ENCODE peak calls at places on chromosomes 16 and 17, in seven cellular contexts. One of them, this sample, is unnamed.

GRCh38 chr16:86244936-86245335 is 265.4 kb upstream of the FOXF1 start:
- DNase-seq in trophoblast cell: no peak
- DNase-seq in H9: no peak
- DNase-seq in H1: peak; percentile 23
- DNase-seq in IMR-90: no peak
- DNase-seq in mesenchymal stem cell: no peak
- DNase-seq in neuronal stem cell: no peak
- DNase-seq in this sample: no peak

GRCh38 chr17:78495634-78496033 is 81.6 kb downstream of the DNAH17 start:
- DNase-seq in mesenchymal stem cell: no peak
- DNase-seq in trophoblast cell: no peak
- DNase-seq in H9: no peak
- DNase-seq in IMR-90: no peak
- DNase-seq in neuronal stem cell: no peak
- DNase-seq in H1: no peak
- DNase-seq in this sample: no peak

GRCh38 chr17:19728114-19728495 is 11.7 kb upstream of the SLC47A2 start:
- DNase-seq in H1: no peak
- DNase-seq in IMR-90: peak; percentile 63
- DNase-seq in H9: no peak
- DNase-seq in trophoblast cell: no peak
- DNase-seq in mesenchymal stem cell: peak; percentile 89
- DNase-seq in neuronal stem cell: no peak
- DNase-seq in this sample: no peak

GRCh38 chr16:13421726-13422125 is 498.2 kb upstream of the ERCC4 start:
- DNase-seq in H1: no peak
- DNase-seq in trophoblast cell: no peak
- DNase-seq in neuronal stem cell: no peak
- DNase-seq in IMR-90: no peak
- DNase-seq in mesenchymal stem cell: peak; percentile 3
- DNase-seq in H9: no peak
- DNase-seq in this sample: peak; percentile 83

GRCh38 chr16:76956394-76956793 is 234.6 kb upstream of the MON1B start:
- DNase-seq in neuronal stem cell: no peak
- DNase-seq in H1: no peak
- DNase-seq in H9: no peak
- DNase-seq in trophoblast cell: no peak
- DNase-seq in IMR-90: no peak
- DNase-seq in mesenchymal stem cell: no peak
- DNase-seq in this sample: peak; percentile 53

GRCh38 chr17:69669441-69670178 is 255.1 kb downstream of the MAP2K6 start:
- DNase-seq in H9: no peak
- DNase-seq in mesenchymal stem cell: no peak
- DNase-seq in trophoblast cell: no peak
- DNase-seq in neuronal stem cell: no peak
- DNase-seq in H1: no peak
- DNase-seq in IMR-90: peak; percentile 65
- DNase-seq in this sample: no peak

GRCh38 chr17:60091908-60092331 is 13.2 kb upstream of the HEATR6 start:
- DNase-seq in H9: no peak
- DNase-seq in IMR-90: peak; percentile 86
- DNase-seq in H1: no peak
- DNase-seq in mesenchymal stem cell: peak; percentile 75
- DNase-seq in trophoblast cell: no peak
- DNase-seq in neuronal stem cell: no peak
- DNase-seq in this sample: no peak

GRCh38 chr16:70746708-70747424 is 54.1 kb downstream of the VAC14 start:
- DNase-seq in H1: no peak
- DNase-seq in neuronal stem cell: no peak
- DNase-seq in trophoblast cell: peak; percentile 93
- DNase-seq in H9: no peak
- DNase-seq in IMR-90: peak; percentile 96
- DNase-seq in mesenchymal stem cell: peak; percentile 93
- DNase-seq in this sample: no peak

GRCh38 chr17:3447625-3448024 is 14.0 kb upstream of the OR1E2 start:
- DNase-seq in trophoblast cell: no peak
- DNase-seq in H9: peak; percentile 74
- DNase-seq in IMR-90: no peak
- DNase-seq in mesenchymal stem cell: no peak
- DNase-seq in H1: no peak
- DNase-seq in neuronal stem cell: peak; percentile 5
- DNase-seq in this sample: peak; percentile 85

GRCh38 chr16:76428858-76429257 is 151.7 kb downstream of the CNTNAP4 start:
- DNase-seq in trophoblast cell: no peak
- DNase-seq in H9: no peak
- DNase-seq in mesenchymal stem cell: peak; percentile 38
- DNase-seq in IMR-90: no peak
- DNase-seq in neuronal stem cell: no peak
- DNase-seq in H1: no peak
- DNase-seq in this sample: no peak

GRCh38 chr17:43456661-43457361 is 27.0 kb upstream of the DHX8 start:
- DNase-seq in H1: no peak
- DNase-seq in mesenchymal stem cell: peak; percentile 36
- DNase-seq in H9: no peak
- DNase-seq in IMR-90: peak; percentile 44
- DNase-seq in neuronal stem cell: no peak
- DNase-seq in trophoblast cell: no peak
- DNase-seq in this sample: no peak

GRCh38 chr16:8928467-8928957 is 35.2 kb downstream of the USP7 start:
- DNase-seq in mesenchymal stem cell: peak; percentile 52
- DNase-seq in trophoblast cell: no peak
- DNase-seq in H1: no peak
- DNase-seq in H9: no peak
- DNase-seq in IMR-90: peak; percentile 60
- DNase-seq in neuronal stem cell: no peak
- DNase-seq in this sample: no peak

GRCh38 chr16:1458977-1459341 is 14.6 kb upstream of the CCDC154 start:
- DNase-seq in IMR-90: no peak
- DNase-seq in mesenchymal stem cell: no peak
- DNase-seq in H9: no peak
- DNase-seq in H1: peak; percentile 17
- DNase-seq in neuronal stem cell: no peak
- DNase-seq in trophoblast cell: no peak
- DNase-seq in this sample: no peak
- H2BK5ac ChIP-seq in IMR-90: no peak overlapping the region
- H2BK5ac ChIP-seq in mesenchymal stem cell: no peak overlapping the region
- H2BK5ac ChIP-seq in H9: no peak overlapping the region
- H2BK5ac ChIP-seq in H1: no peak overlapping the region
- H2BK5ac ChIP-seq in neuronal stem cell: no peak overlapping the region
- H2BK5ac ChIP-seq in trophoblast cell: no peak overlapping the region
- H2BK5ac ChIP-seq in this sample: no peak overlapping the region

DNA sequence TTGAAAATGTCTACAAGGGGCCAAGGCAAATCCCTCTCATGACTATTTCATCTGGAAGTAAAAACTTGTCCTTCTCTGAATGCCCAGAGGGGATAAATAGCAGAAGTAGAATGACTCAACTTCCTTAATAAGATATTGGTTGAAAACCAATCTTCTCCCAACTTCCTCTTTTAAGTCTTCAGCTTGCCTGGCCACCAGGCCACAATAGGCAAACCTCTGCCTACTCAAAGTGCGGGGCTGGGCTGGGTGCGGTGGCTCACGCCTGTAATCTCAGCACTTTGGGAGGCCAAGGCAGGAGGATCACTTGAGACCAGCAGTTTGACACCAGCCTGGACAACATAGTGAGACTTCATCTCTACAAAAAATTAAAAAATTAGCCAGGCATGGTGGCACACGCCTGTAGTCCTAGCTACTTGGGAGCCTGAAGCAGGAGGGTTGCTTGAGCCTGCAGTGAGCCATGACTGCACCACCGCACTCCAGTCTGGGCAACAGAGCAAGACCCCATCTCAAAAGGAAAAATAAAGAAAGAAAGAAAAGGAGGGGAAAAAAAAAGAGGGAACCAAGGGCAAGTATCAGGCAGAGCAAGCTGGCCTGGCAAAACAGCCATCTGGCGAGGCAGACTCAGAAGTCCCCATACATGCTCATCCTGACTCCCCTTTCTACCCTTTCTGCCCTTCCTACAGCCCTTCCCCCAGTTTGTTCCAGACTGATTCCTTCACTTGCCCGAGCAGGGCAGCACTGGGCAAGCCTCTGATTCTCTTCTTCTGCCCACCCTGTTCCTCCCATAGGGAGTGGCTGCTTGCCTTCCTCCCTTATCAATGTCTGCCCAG is 20.6 kb downstream of the MAP3K14 start:
- DNase-seq in mesenchymal stem cell: peak; percentile 39
- DNase-seq in neuronal stem cell: no peak
- DNase-seq in H9: no peak
- DNase-seq in IMR-90: peak; percentile 62
- DNase-seq in H1: no peak
- DNase-seq in trophoblast cell: no peak
- DNase-seq in this sample: no peak
- H2BK5ac ChIP-seq in mesenchymal stem cell: no peak overlapping the region
- H2BK5ac ChIP-seq in neuronal stem cell: no peak overlapping the region
- H2BK5ac ChIP-seq in H9: no peak overlapping the region
- H2BK5ac ChIP-seq in IMR-90: peak overlapping the region; percentile 53
- H2BK5ac ChIP-seq in H1: no peak overlapping the region
- H2BK5ac ChIP-seq in trophoblast cell: no peak overlapping the region
- H2BK5ac ChIP-seq in this sample: no peak overlapping the region

GRCh38 chr16:15858921-15859668 is 2.3 kb upstream of the MYH11 start:
- DNase-seq in neuronal stem cell: no peak
- DNase-seq in IMR-90: no peak
- DNase-seq in H1: no peak
- DNase-seq in trophoblast cell: no peak
- DNase-seq in H9: no peak
- DNase-seq in mesenchymal stem cell: no peak
- DNase-seq in this sample: no peak
- H2BK5ac ChIP-seq in neuronal stem cell: no peak overlapping the region
- H2BK5ac ChIP-seq in IMR-90: no peak overlapping the region
- H2BK5ac ChIP-seq in H1: no peak overlapping the region
- H2BK5ac ChIP-seq in trophoblast cell: no peak overlapping the region
- H2BK5ac ChIP-seq in H9: no peak overlapping the region
- H2BK5ac ChIP-seq in mesenchymal stem cell: no peak overlapping the region
- H2BK5ac ChIP-seq in this sample: no peak overlapping the region

DNA sequence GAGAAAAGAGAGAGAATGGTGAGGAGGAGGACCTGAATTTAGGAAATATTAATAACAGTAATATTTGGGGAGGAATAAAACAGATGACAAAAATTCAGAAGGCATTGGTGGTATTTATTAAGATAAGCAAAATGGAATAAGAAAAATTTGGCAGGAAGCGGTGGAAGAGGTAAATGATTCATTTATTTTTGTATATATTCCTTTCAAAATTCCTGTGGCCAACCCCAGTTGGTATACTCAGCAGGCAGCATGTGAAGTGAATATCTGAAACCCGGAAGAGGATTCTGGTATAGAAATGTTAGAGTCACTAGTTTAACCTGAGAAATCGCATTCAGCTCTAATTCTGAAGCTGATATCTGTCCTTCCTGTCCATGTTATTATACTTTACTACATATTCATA is 792.0 kb downstream of the KCNJ2 start:
- DNase-seq in H9: no peak
- DNase-seq in H1: no peak
- DNase-seq in trophoblast cell: no peak
- DNase-seq in IMR-90: peak; percentile 24
- DNase-seq in neuronal stem cell: no peak
- DNase-seq in mesenchymal stem cell: no peak
- DNase-seq in this sample: no peak
- H2BK5ac ChIP-seq in H9: no peak overlapping the region
- H2BK5ac ChIP-seq in H1: no peak overlapping the region
- H2BK5ac ChIP-seq in trophoblast cell: no peak overlapping the region
- H2BK5ac ChIP-seq in IMR-90: no peak overlapping the region
- H2BK5ac ChIP-seq in neuronal stem cell: no peak overlapping the region
- H2BK5ac ChIP-seq in mesenchymal stem cell: no peak overlapping the region
- H2BK5ac ChIP-seq in this sample: no peak overlapping the region

GRCh38 chr17:6753006-6753445 is 2.8 kb upstream of the XAF1 start:
- DNase-seq in H9: peak; percentile 63
- DNase-seq in H1: no peak
- DNase-seq in trophoblast cell: peak; percentile 1
- DNase-seq in neuronal stem cell: peak; percentile 32
- DNase-seq in IMR-90: peak; percentile 77
- DNase-seq in mesenchymal stem cell: peak; percentile 93
- DNase-seq in this sample: peak; percentile 26

GRCh38 chr17:6753565-6753964 is 2.3 kb upstream of the XAF1 start:
- DNase-seq in mesenchymal stem cell: no peak
- DNase-seq in H9: no peak
- DNase-seq in neuronal stem cell: peak; percentile 20
- DNase-seq in trophoblast cell: no peak
- DNase-seq in IMR-90: no peak
- DNase-seq in H1: no peak
- DNase-seq in this sample: no peak

GRCh38 chr17:6749519-6749918 is 6.3 kb upstream of the XAF1 start:
- DNase-seq in H1: no peak
- DNase-seq in IMR-90: no peak
- DNase-seq in mesenchymal stem cell: no peak
- DNase-seq in H9: no peak
- DNase-seq in neuronal stem cell: no peak
- DNase-seq in trophoblast cell: no peak
- DNase-seq in this sample: no peak

GRCh38 chr17:6752068-6752909 is 3.6 kb upstream of the XAF1 start:
- DNase-seq in mesenchymal stem cell: peak; percentile 100
- DNase-seq in IMR-90: peak; percentile 99
- DNase-seq in neuronal stem cell: no peak
- DNase-seq in trophoblast cell: peak; percentile 6
- DNase-seq in H1: no peak
- DNase-seq in H9: no peak
- DNase-seq in this sample: peak; percentile 36

GRCh38 chr17:6748617-6749016 is 7.2 kb upstream of the XAF1 start:
- DNase-seq in mesenchymal stem cell: no peak
- DNase-seq in trophoblast cell: no peak
- DNase-seq in IMR-90: no peak
- DNase-seq in neuronal stem cell: no peak
- DNase-seq in H9: no peak
- DNase-seq in H1: no peak
- DNase-seq in this sample: no peak
- H2BK5ac ChIP-seq in mesenchymal stem cell: no peak overlapping the region
- H2BK5ac ChIP-seq in trophoblast cell: no peak overlapping the region
- H2BK5ac ChIP-seq in IMR-90: no peak overlapping the region
- H2BK5ac ChIP-seq in neuronal stem cell: no peak overlapping the region
- H2BK5ac ChIP-seq in H9: no peak overlapping the region
- H2BK5ac ChIP-seq in H1: no peak overlapping the region
- H2BK5ac ChIP-seq in this sample: no peak overlapping the region

DNA sequence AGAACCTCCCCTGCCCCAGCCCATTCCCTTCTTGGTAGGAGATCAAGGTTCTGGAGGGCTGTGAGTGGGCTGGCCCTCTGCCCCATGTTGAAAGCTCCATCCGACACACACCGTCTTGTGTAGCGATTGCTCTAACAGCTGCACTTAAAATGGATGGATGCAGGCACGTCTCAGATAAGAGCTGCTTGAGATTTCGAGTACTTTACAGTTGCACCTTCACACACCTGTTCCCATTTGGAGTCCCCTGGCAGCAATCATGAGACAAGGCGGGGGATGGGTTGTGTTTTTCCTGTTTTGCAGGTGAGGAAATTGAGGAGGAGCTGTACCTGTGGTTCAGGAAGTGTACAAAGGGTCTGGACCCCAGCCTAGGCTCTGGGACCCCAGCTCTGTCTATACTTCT is 25.6 kb upstream of the TAC4 start:
- DNase-seq in H9: peak; percentile 30
- DNase-seq in mesenchymal stem cell: no peak
- DNase-seq in trophoblast cell: no peak
- DNase-seq in neuronal stem cell: no peak
- DNase-seq in H1: no peak
- DNase-seq in IMR-90: no peak
- DNase-seq in this sample: no peak
- H2BK5ac ChIP-seq in H9: no peak overlapping the region
- H2BK5ac ChIP-seq in mesenchymal stem cell: no peak overlapping the region
- H2BK5ac ChIP-seq in trophoblast cell: no peak overlapping the region
- H2BK5ac ChIP-seq in neuronal stem cell: no peak overlapping the region
- H2BK5ac ChIP-seq in H1: peak overlapping the region; percentile 26
- H2BK5ac ChIP-seq in IMR-90: no peak overlapping the region
- H2BK5ac ChIP-seq in this sample: no peak overlapping the region